ENCODE peak calls at places on chromosomes 4 and X, in five cellular contexts. O is astrocyte, W is ovary, Z is midbrain, U is dermis microvascular lymphatic vessel endothelial cell. M is an unnamed sample.

GRCh38 chr4:42348247-42348646 is 49.0 kb upstream of the SHISA3 start:
- DNase-seq in U (no peak), Z (no peak), W (no peak), O (no peak), M (no peak)

GRCh38 chr4:8331567-8331955 is 62.0 kb downstream of the HTRA3 start:
- DNase-seq in U (peak), O (no peak), W (no peak), Z (no peak), M (no peak)

GRCh38 chr4:176335421-176335820 is 15.7 kb downstream of the SPCS3 start:
- DNase-seq in U (peak), Z (no peak), O (peak), W (no peak), M (no peak)

GRCh38 chrX:113920661-113921060 is 663.2 kb upstream of the HTR2C start:
- DNase-seq in U (no peak), Z (no peak), W (no peak), O (peak), M (no peak)

GRCh38 chr4:144667500-144667899 is 21.5 kb downstream of the HHIP start:
- DNase-seq in Z (no peak), U (peak), W (no peak), O (peak), M (no peak)

GRCh38 chr4:175369087-175369486 is 443.0 kb downstream of the GPM6A start:
- DNase-seq in W (no peak), O (peak), U (no peak), Z (no peak), M (no peak)

GRCh38 chrX:18424482-18425198 is 768 bp upstream of the CDKL5 start:
- DNase-seq in U (peak), W (peak), O (peak), Z (peak), M (peak)

GRCh38 chr4:176320976-176321361 is 1.2 kb downstream of the SPCS3 start:
- DNase-seq in W (no peak), O (no peak), U (peak), Z (no peak), M (no peak)

GRCh38 chr4:104966349-104967033 is 180.2 kb upstream of the TET2 start:
- DNase-seq in U (no peak), Z (peak), O (no peak), W (no peak), M (no peak)

GRCh38 chr4:154854362-154854761 is 73.3 kb downstream of the RBM46 start:
- DNase-seq in Z (no peak), U (no peak), W (no peak), O (no peak), M (no peak)

GRCh38 chr4:6123116-6123515 is 77.2 kb downstream of the JAKMIP1 start:
- DNase-seq in U (no peak), W (no peak), O (no peak), Z (no peak), M (no peak)

GRCh38 chrX:47321386-47321785 is 49.0 kb upstream of the ZNF157 start:
- DNase-seq in U (peak), W (peak), Z (peak), O (peak), M (peak)

GRCh38 chr4:183154701-183155391 is 55.8 kb downstream of the WWC2 start:
- DNase-seq in Z (no peak), O (no peak), U (no peak), W (no peak), M (no peak)

GRCh38 chr4:140052050-140052449 is 101.9 kb downstream of the MAML3 start:
- DNase-seq in W (peak), U (peak), O (no peak), Z (peak), M (no peak)

GRCh38 chrX:54473993-54474859 is 21.8 kb downstream of the FGD1 start:
- DNase-seq in U (no peak), W (no peak), Z (no peak), O (no peak), M (no peak)

GRCh38 chr4:179124419-179124818 is 1682.2 kb upstream of the AGA start:
- DNase-seq in O (no peak), U (no peak), W (no peak), Z (no peak), M (no peak)

GRCh38 chr4:75477201-75477600 is 37.0 kb downstream of the RCHY1 start:
- DNase-seq in O (no peak), W (no peak), U (no peak), Z (no peak), M (no peak)

GRCh38 chrX:78105944-78106650 is 2.0 kb downstream of the PGK1 start:
- DNase-seq in W (no peak), Z (no peak), O (no peak), U (peak), M (no peak)

GRCh38 chrX:30593435-30594200 is 16.1 kb upstream of the TASL start:
- DNase-seq in W (no peak), Z (no peak), U (no peak), O (no peak), M (no peak)

GRCh38 chr4:985123-985830 is 1.6 kb upstream of the IDUA start:
- DNase-seq in Z (no peak), O (no peak), U (no peak), W (no peak), M (peak)

GRCh38 chr4:1802151-1802715 is 9.1 kb downstream of the FGFR3 start:
- DNase-seq in Z (no peak), O (no peak), W (no peak), U (no peak), M (no peak)

GRCh38 chr4:145935253-145936141 is 3.1 kb downstream of the ZNF827 start:
- DNase-seq in U (peak), Z (peak), W (peak), O (no peak), M (no peak)

GRCh38 chr4:55554453-55555030 is 7.8 kb upstream of the CLOCK start:
- DNase-seq in O (no peak), Z (no peak), W (no peak), U (peak), M (no peak)

GRCh38 chr4:4430492-4431195 is 43.7 kb downstream of the NSG1 start:
- DNase-seq in Z (peak), O (peak), W (peak), U (peak), M (peak)

GRCh38 chr4:189088783-189089182 is 851.9 kb upstream of the FRG1 start:
- DNase-seq in O (no peak), Z (no peak), U (no peak), W (no peak), M (no peak)

M was measured in cerebellum.